ENCODE peak calls at places on chromosomes 4 and X, in nine cellular contexts. Z is NCI-H2081; C is ACHN; N is stimulated activated CD8-positive, alpha-beta memory T cell treated with anti-CD3 and anti-CD28 coated beads, Interleukin-15, amount 100 ng/mL, for 24 hours; Y is endothelial cell; G is DMS79 treated with DMSO at 0.1 percent for 48 hours; F is effector memory CD8-positive, alpha-beta T cell; J is NCI-H446; K is sigmoid colon. R is an unnamed sample.

GRCh38 chr4:11503166-11503565 is 74.5 kb upstream of the HS3ST1 start:
- DNase-seq in Z (no peak), C (no peak), N (no peak), Y (no peak), G (no peak), F (no peak), J (no peak), K (no peak), R (no peak)

GRCh38 chr4:5964030-5964429 is 54.2 kb downstream of the C4orf50 start:
- DNase-seq in Z (no peak), C (no peak), N (no peak), Y (no peak), G (peak), F (no peak), J (no peak), K (no peak), R (no peak)

GRCh38 chrX:3651272-3651671 is 62.2 kb downstream of the PRKX start:
- DNase-seq in Z (peak), C (peak), N (no peak), Y (no peak), G (no peak), F (no peak), J (peak), K (no peak), R (peak)

GRCh38 chrX:46549914-46550313 is 4.7 kb upstream of the ZNF674 start:
- DNase-seq in Z (no peak), C (no peak), N (no peak), Y (no peak), G (no peak), F (no peak), J (no peak), K (no peak), R (no peak)

GRCh38 chr4:149765630-149766029 is 50.0 kb downstream of the IQCM start:
- DNase-seq in Z (no peak), C (peak), N (no peak), Y (no peak), G (no peak), F (no peak), J (no peak), K (no peak), R (no peak)

GRCh38 chr4:154511990-154512389 is 20.4 kb upstream of the DCHS2 start:
- DNase-seq in Z (no peak), C (no peak), N (no peak), Y (no peak), G (no peak), F (no peak), J (no peak), K (no peak), R (no peak)

GRCh38 chr4:89072921-89073320 is 15.9 kb upstream of the FAM13A start:
- DNase-seq in Z (peak), C (no peak), N (no peak), Y (no peak), G (no peak), F (no peak), J (no peak), K (no peak), R (no peak)

GRCh38 chr4:105230287-105230686 is 83.6 kb downstream of the TET2 start:
- DNase-seq in Z (no peak), C (no peak), N (no peak), Y (no peak), G (no peak), F (no peak), J (no peak), K (no peak), R (no peak)

GRCh38 chr4:153220709-153221367 is 16.6 kb downstream of the TRIM2 start:
- DNase-seq in Z (no peak), C (no peak), N (no peak), Y (no peak), G (no peak), F (no peak), J (no peak), K (no peak), R (no peak)

GRCh38 chr4:2786152-2786671 is 6.7 kb upstream of the SH3BP2 start:
- DNase-seq in Z (no peak), C (no peak), N (no peak), Y (no peak), G (no peak), F (no peak), J (no peak), K (peak), R (no peak)

GRCh38 chr4:106986486-106986885 is 49.6 kb downstream of the DKK2 start:
- DNase-seq in Z (peak), C (no peak), N (no peak), Y (no peak), G (no peak), F (no peak), J (no peak), K (no peak), R (peak)

GRCh38 chrX:1380672-1381233 is 11.2 kb downstream of the SLC25A6 start:
- DNase-seq in Z (no peak), C (no peak), N (no peak), Y (no peak), G (no peak), F (no peak), J (no peak), K (peak), R (peak)

GRCh38 chrX:39974228-39974627 is 123.5 kb downstream of the BCOR start:
- DNase-seq in Z (peak), C (no peak), N (no peak), Y (peak), G (no peak), F (no peak), J (no peak), K (no peak), R (no peak)

R was measured in A673.